ENCODE peak calls at places on chromosomes 5 and 9, in eight cellular contexts. E is upper lobe of right lung; H is dorsolateral prefrontal cortex; Q is right atrium auricular region; Y is A673; W is aorta; G is effector memory CD4-positive, alpha-beta T cell; I is A549. O is an unnamed sample.

GRCh38 chr5:1885476-1885755 is 2.7 kb upstream of the IRX4 start:
- DNase-seq in W (peak; percentile 49), Y (no peak), G (no peak), Q (no peak), H (no peak), I (no peak), E (no peak), O (no peak)

GRCh38 chr5:136057401-136057951 is 28.7 kb downstream of the TGFBI start:
- DNase-seq in I (no peak), E (no peak), G (no peak), W (peak; percentile 52), Q (no peak), Y (no peak), H (no peak), O (no peak)

GRCh38 chr9:126806336-126806735 is 1.5 kb downstream of the ZBTB43 start:
- DNase-seq in G (no peak), Q (no peak), E (no peak), W (no peak), H (no peak), Y (no peak), I (no peak), O (no peak)

GRCh38 chr5:8825161-8825757 is 720.6 kb downstream of the SEMA5A start:
- DNase-seq in Q (no peak), I (no peak), W (no peak), H (no peak), G (no peak), E (no peak), Y (no peak), O (no peak)

GRCh38 chr9:125399165-125399564 is 137.5 kb downstream of the GAPVD1 start:
- DNase-seq in G (no peak), E (no peak), Q (no peak), H (no peak), W (no peak), Y (peak; percentile 39), I (no peak), O (no peak)

GRCh38 chr9:77748214-77748772 is 100.2 kb upstream of the GNA14 start:
- DNase-seq in G (no peak), Q (no peak), E (no peak), Y (no peak), H (no peak), I (no peak), W (no peak), O (no peak)

GRCh38 chr9:27353405-27354229 is 56.7 kb upstream of the EQTN start:
- DNase-seq in W (no peak), Q (no peak), Y (no peak), H (peak; percentile 87), E (no peak), G (no peak), I (no peak), O (peak; percentile 62)

GRCh38 chr9:7403839-7404238 is 395.7 kb downstream of the DMAC1 start:
- DNase-seq in I (no peak), E (no peak), G (no peak), H (no peak), Q (no peak), W (no peak), Y (peak; percentile 19), O (no peak)

GRCh38 chr9:134804871-134805270 is 75.7 kb upstream of the FCN2 start:
- DNase-seq in Y (no peak), W (no peak), Q (no peak), I (no peak), G (no peak), E (no peak), H (no peak), O (no peak)

GRCh38 chr9:36765468-36766341 is 193.0 kb downstream of the MELK start:
- DNase-seq in H (peak; percentile 92), Y (peak; percentile 97), G (peak; percentile 75), Q (no peak), I (peak; percentile 97), W (peak; percentile 81), E (peak; percentile 85), O (peak; percentile 71)

GRCh38 chr5:83220331-83220730 is 143.0 kb downstream of the XRCC4 start:
- DNase-seq in Q (no peak), H (no peak), Y (no peak), G (no peak), E (no peak), W (no peak), I (no peak), O (no peak)

GRCh38 chr9:33175633-33176325 is 8.6 kb upstream of the B4GALT1 start:
- DNase-seq in Q (peak; percentile 53), E (no peak), W (no peak), G (no peak), I (no peak), Y (no peak), H (no peak), O (no peak)

GRCh38 chr9:33172256-33172678 is 5.1 kb upstream of the B4GALT1 start:
- DNase-seq in H (no peak), E (no peak), Y (no peak), Q (peak; percentile 64), W (no peak), I (no peak), G (no peak), O (no peak)

GRCh38 chr9:33170464-33171156 is 3.5 kb upstream of the B4GALT1 start:
- DNase-seq in W (no peak), G (no peak), H (no peak), E (peak; percentile 77), I (no peak), Y (peak; percentile 65), Q (peak; percentile 61), O (peak; percentile 10)

GRCh38 chr9:33168941-33169544 is 1.9 kb upstream of the B4GALT1 start:
- DNase-seq in W (no peak), H (no peak), E (no peak), G (no peak), I (no peak), Y (no peak), Q (peak; percentile 42), O (no peak)

GRCh38 chr9:33172735-33173238 is 5.7 kb upstream of the B4GALT1 start:
- DNase-seq in Q (peak; percentile 52), W (no peak), E (no peak), G (no peak), I (no peak), Y (no peak), H (no peak), O (no peak)
- H3K27ac ChIP-seq in Q (peak overlapping the region; percentile 44), W (peak overlapping the region; percentile 8), E (no peak overlapping the region), G (no peak overlapping the region), I (peak overlapping the region; percentile 64), Y (no peak overlapping the region), H (no peak overlapping the region), O (no peak overlapping the region)

GRCh38 chr9:105054488-105054887 is 126.5 kb upstream of the ABCA1 start:
- DNase-seq in H (no peak), W (no peak), G (no peak), I (no peak), Y (no peak), Q (no peak), E (no peak), O (no peak)

GRCh38 chr9:105053209-105053652 is 125.3 kb upstream of the ABCA1 start:
- DNase-seq in Q (no peak), G (no peak), I (no peak), Y (no peak), W (no peak), H (no peak), E (no peak), O (no peak)

GRCh38 chr9:105051897-105052296 is 123.9 kb upstream of the ABCA1 start:
- DNase-seq in H (no peak), G (no peak), I (no peak), W (no peak), Y (no peak), Q (no peak), E (no peak), O (no peak)

GRCh38 chr9:105050296-105050695 is 122.3 kb upstream of the ABCA1 start:
- DNase-seq in I (no peak), W (no peak), Q (no peak), G (no peak), H (no peak), E (no peak), Y (no peak), O (no peak)

GRCh38 chr9:105052346-105052745 is 124.4 kb upstream of the ABCA1 start:
- DNase-seq in E (no peak), Q (no peak), Y (no peak), I (no peak), G (no peak), W (no peak), H (no peak), O (no peak)
- H3K27ac ChIP-seq in E (no peak overlapping the region), Q (no peak overlapping the region), Y (no peak overlapping the region), I (peak overlapping the region; percentile 61), G (no peak overlapping the region), W (no peak overlapping the region), H (no peak overlapping the region), O (no peak overlapping the region)

GRCh38 chr5:59064256-59064655 is 481.4 kb downstream of the RAB3C start:
- DNase-seq in I (no peak), Q (no peak), E (no peak), G (no peak), Y (no peak), W (no peak), H (no peak), O (no peak)

GRCh38 chr5:59066367-59067163 is 483.7 kb downstream of the RAB3C start:
- DNase-seq in Q (no peak), W (no peak), G (no peak), Y (peak; percentile 37), E (no peak), I (no peak), H (no peak), O (no peak)

GRCh38 chr5:59065551-59065950 is 482.7 kb downstream of the RAB3C start:
- DNase-seq in W (no peak), H (no peak), Q (no peak), Y (no peak), E (no peak), G (no peak), I (no peak), O (no peak)

GRCh38 chr5:59061377-59061776 is 478.5 kb downstream of the RAB3C start:
- DNase-seq in Q (no peak), Y (no peak), H (no peak), E (no peak), W (no peak), G (no peak), I (peak; percentile 62), O (no peak)

DNA sequence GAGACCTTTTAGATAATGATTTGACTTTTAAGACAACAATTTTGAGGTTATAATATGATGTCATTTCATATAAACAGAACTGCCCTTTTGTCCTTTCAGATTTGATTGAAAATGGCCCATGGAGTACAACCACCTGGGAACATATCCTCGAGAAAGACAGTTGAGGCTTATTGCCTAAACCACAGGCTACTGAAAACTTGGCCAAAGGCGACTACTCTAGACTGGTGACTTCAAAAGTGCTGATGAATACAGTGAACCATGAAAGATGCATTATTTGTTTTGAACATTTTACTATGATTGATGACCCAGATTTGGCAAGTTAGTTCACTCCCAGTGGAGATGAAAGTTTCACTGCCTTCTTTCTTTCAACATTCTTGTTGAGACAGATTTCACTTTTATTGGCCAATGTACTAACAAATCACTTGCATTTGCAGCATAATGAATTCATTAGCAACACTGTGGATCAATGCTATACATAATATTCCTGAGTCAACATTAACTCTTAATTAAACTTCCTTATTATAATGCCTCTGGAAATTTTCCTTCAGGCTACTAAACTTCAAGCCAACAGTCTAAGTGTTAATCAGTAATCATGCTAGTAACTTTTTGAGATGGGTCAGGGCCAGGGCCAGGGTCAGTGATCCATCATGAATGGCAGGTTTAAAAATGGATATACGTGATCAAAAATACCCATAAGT is 480.3 kb downstream of the RAB3C start:
- DNase-seq in Y (no peak), Q (no peak), H (no peak), I (peak; percentile 35), W (no peak), E (no peak), G (no peak), O (no peak)
- H3K27ac ChIP-seq in Y (no peak overlapping the region), Q (no peak overlapping the region), H (no peak overlapping the region), I (peak overlapping the region; percentile 98), W (no peak overlapping the region), E (no peak overlapping the region), G (no peak overlapping the region), O (no peak overlapping the region)

GRCh38 chr5:14510880-14511279 is 70.7 kb upstream of the OTULINL start:
- DNase-seq in G (no peak), Y (no peak), I (no peak), H (no peak), E (no peak), W (no peak), Q (no peak), O (no peak)
- H3K27ac ChIP-seq in G (no peak overlapping the region), Y (no peak overlapping the region), I (no peak overlapping the region), H (peak overlapping the region; percentile 69), E (no peak overlapping the region), W (no peak overlapping the region), Q (no peak overlapping the region), O (no peak overlapping the region)

O was measured in substantia nigra.